ENCODE peak calls at places on chromosomes 6 and 20, in ten cellular contexts. A is psoas muscle; G is neuronal stem cell; T is A549; R is Karpas-422; Y is left ventricle myocardium inferior; F is GM23248; B is CD4-positive, alpha-beta memory T cell; C is lower lobe of right lung; O is K562. U is an unnamed sample.

GRCh38 chr20:45317826-45318225 is 9.7 kb upstream of the MATN4 start:
- DNase-seq in A (no peak), G (no peak), T (no peak), R (no peak), Y (no peak), F (no peak), B (no peak), C (no peak), O (no peak), U (no peak)

GRCh38 chr6:15508363-15509330 is 154.2 kb downstream of the DTNBP1 start:
- DNase-seq in A (no peak), G (no peak), T (no peak), R (no peak), Y (no peak), F (no peak), B (no peak), C (no peak), O (no peak), U (no peak)

GRCh38 chr6:149012040-149012545 is 265.3 kb downstream of the UST start:
- DNase-seq in A (no peak), G (no peak), T (peak; percentile 81), R (no peak), Y (no peak), F (peak; percentile 97), B (no peak), C (no peak), O (no peak), U (no peak)

GRCh38 chr6:86192123-86192522 is 549.4 kb upstream of the SYNCRIP start:
- DNase-seq in A (no peak), G (no peak), T (peak; percentile 37), R (peak; percentile 87), Y (no peak), F (peak; percentile 26), B (no peak), C (no peak), O (peak; percentile 3), U (peak; percentile 14)

GRCh38 chr6:136324981-136325380 is 35.3 kb upstream of the BCLAF1 start:
- DNase-seq in A (no peak), G (no peak), T (no peak), R (no peak), Y (no peak), F (no peak), B (no peak), C (no peak), O (no peak), U (no peak)

GRCh38 chr20:47392015-47392720 is 35.7 kb upstream of the ZMYND8 start:
- DNase-seq in A (no peak), G (no peak), T (peak; percentile 99), R (peak; percentile 93), Y (peak; percentile 17), F (peak; percentile 97), B (no peak), C (no peak), O (peak; percentile 92), U (peak; percentile 40)

GRCh38 chr20:35478804-35479472 is 23.5 kb downstream of the CEP250 start:
- DNase-seq in A (no peak), G (no peak), T (peak; percentile 26), R (peak; percentile 90), Y (no peak), F (no peak), B (no peak), C (no peak), O (peak; percentile 19), U (peak; percentile 22)

GRCh38 chr6:129280719-129281118 is 397.8 kb downstream of the LAMA2 start:
- DNase-seq in A (no peak), G (no peak), T (no peak), R (no peak), Y (no peak), F (no peak), B (peak; percentile 67), C (no peak), O (no peak), U (no peak)

DNA sequence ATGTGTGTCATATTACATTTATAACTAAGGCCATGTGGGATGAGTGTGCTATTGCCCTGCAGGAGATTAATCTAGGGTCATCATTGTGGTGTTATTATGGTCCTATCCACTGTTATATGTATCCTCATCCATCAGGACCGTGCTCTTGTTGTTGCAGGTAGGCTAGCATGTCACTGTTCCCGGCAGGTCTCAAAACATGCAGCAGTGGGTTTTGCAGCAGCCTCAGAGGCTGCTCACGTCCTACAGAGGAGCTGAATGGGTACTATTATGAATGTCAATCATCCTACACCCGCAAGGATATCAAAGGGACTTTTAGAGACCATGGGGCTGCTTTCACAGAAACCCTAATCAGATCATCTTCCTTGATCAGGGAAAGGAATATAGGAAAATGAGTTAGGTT is 318.2 kb downstream of the SAMD5 start:
- DNase-seq in A (no peak), G (no peak), T (no peak), R (no peak), Y (no peak), F (no peak), B (no peak), C (no peak), O (no peak), U (no peak)
- H3K4me1 ChIP-seq in A (no peaks in the 10 kb centered on the region), G (no peaks in the 10 kb centered on the region), T (no peaks in the 10 kb centered on the region), R (no peaks in the 10 kb centered on the region), Y (no peaks in the 10 kb centered on the region), F (no peaks in the 10 kb centered on the region), B (no peaks in the 10 kb centered on the region), C (no peaks in the 10 kb centered on the region), O (no peaks in the 10 kb centered on the region), U (no peaks in the 10 kb centered on the region)

GRCh38 chr20:21515300-21516179 is 1.7 kb upstream of the NKX2-2 start:
- DNase-seq in A (no peak), G (peak; percentile 61), T (no peak), R (no peak), Y (no peak), F (no peak), B (no peak), C (no peak), O (no peak), U (peak; percentile 72)

GRCh38 chr20:21516180-21516567 is 2.3 kb upstream of the NKX2-2 start:
- DNase-seq in A (no peak), G (no peak), T (no peak), R (no peak), Y (no peak), F (no peak), B (no peak), C (no peak), O (no peak), U (no peak)

GRCh38 chr20:21513181-21513663 is 642 bp downstream of the NKX2-2 start:
- DNase-seq in A (no peak), G (no peak), T (no peak), R (no peak), Y (no peak), F (peak; percentile 25), B (no peak), C (peak; percentile 41), O (no peak), U (no peak)

GRCh38 chr20:21513881-21514540 is at the start of gene NKX2-2:
- DNase-seq in A (no peak), G (no peak), T (no peak), R (no peak), Y (no peak), F (no peak), B (no peak), C (no peak), O (no peak), U (peak; percentile 86)

GRCh38 chr20:21514553-21515251 is 838 bp upstream of the NKX2-2 start:
- DNase-seq in A (no peak), G (no peak), T (no peak), R (no peak), Y (no peak), F (no peak), B (no peak), C (peak; percentile 33), O (no peak), U (peak; percentile 90)
- H3K4me3 ChIP-seq in A (peak overlapping the region; percentile 21), G (no peak overlapping the region), T (peak overlapping the region; percentile 49), R (no peak overlapping the region), Y (peak overlapping the region; percentile 56), F (no peak overlapping the region), B (no peak overlapping the region), C (peak overlapping the region; percentile 19), O (no peak overlapping the region), U (peak overlapping the region; percentile 61)

GRCh38 chr6:14276667-14277404 is 159.3 kb downstream of the CD83 start:
- DNase-seq in A (no peak), G (no peak), T (no peak), R (no peak), Y (no peak), F (no peak), B (peak; percentile 72), C (no peak), O (no peak), U (no peak)
- H3K4me1 ChIP-seq in A (peaks cover 5% of the 10 kb centered on the region), G (peaks cover 7% of the 10 kb centered on the region), T (peaks cover 9% of the 10 kb centered on the region), R (no peaks in the 10 kb centered on the region), Y (peaks cover 24% of the 10 kb centered on the region), F (peaks cover 8% of the 10 kb centered on the region), B (peaks cover 40% of the 10 kb centered on the region), C (peaks cover 27% of the 10 kb centered on the region), O (no peaks in the 10 kb centered on the region), U (no peaks in the 10 kb centered on the region)

DNA sequence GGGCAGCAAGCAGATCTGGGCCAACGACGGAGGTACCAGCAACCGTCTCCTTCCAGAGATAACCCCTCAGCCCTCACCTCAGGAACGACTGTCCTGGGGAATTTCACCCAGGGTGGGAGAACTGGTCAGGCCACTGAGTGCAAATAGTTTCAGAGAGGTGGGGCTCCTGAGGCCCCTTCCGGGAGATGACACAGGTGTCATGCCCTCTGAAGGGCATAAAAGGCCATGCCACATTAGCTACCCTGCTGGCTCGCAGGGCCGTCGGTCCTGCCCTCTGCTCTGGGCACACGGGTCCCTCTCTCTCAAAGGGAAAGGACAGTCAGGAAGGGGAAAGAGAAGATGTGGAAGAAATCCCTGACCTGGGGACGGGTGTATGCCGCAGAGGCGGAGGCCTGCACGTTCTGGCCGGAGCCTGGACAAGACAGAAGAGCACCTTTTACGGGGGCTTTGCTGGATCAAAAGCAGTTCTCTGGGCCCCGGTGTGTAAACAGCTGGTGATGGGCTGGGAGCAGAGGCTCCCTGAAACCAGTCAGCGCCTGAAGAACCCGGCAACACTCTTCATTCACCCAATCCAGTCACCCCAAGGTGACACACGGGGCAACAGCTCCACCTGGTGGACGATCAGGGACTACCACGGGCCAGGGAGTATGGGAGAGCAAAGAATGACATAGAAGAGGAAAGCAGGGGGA is 6.4 kb upstream of the TAF8 start:
- DNase-seq in A (peak; percentile 88), G (peak; percentile 91), T (peak; percentile 82), R (peak; percentile 95), Y (peak; percentile 86), F (peak; percentile 85), B (peak; percentile 89), C (peak; percentile 85), O (peak; percentile 95), U (peak; percentile 94)
- H3K4me3 ChIP-seq in A (peak overlapping the region; percentile 25), G (no peak overlapping the region), T (no peak overlapping the region), R (peak overlapping the region; percentile 63), Y (peak overlapping the region; percentile 38), F (no peak overlapping the region), B (no peak overlapping the region), C (peak overlapping the region; percentile 30), O (no peak overlapping the region), U (no peak overlapping the region)

DNA sequence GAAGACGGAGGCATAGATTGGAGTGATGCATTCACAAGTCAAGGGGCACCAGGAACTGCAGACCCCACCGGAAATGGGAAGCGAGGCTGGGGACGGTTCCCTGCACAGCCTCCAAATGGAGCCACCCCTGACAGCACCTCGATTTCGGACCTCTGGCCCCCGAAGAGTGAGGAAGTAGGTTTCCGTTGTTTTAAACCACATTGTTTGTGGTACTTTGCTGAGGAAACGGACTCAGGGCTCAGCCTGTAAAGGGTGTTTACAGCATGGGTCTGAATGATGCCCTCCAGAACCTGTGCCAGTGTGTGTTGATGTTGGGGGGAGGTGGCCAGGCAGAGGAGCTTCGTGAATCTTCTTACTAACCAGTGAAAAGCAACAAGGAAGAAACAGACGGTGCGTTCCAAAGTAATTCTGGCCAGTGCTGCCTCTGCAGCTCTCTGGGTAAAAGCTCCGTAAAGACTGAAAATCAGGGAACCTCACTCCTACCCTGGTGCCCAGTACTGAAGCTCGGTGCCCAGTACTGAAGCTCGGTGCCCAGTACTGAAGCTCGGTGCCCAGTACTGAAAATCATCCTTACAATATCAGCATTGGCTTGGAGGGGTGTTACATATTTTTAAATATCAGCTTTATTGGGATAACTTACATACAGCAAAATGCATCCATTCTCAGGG is 30.1 kb upstream of the CCR6 start:
- DNase-seq in A (no peak), G (no peak), T (no peak), R (no peak), Y (no peak), F (no peak), B (no peak), C (no peak), O (no peak), U (no peak)
- H3K4me1 ChIP-seq in A (no peaks in the 10 kb centered on the region), G (peaks cover 7% of the 10 kb centered on the region), T (no peaks in the 10 kb centered on the region), R (peaks cover 46% of the 10 kb centered on the region), Y (peaks cover 14% of the 10 kb centered on the region), F (no peaks in the 10 kb centered on the region), B (peaks cover 64% of the 10 kb centered on the region), C (no peaks in the 10 kb centered on the region), O (no peaks in the 10 kb centered on the region), U (no peaks in the 10 kb centered on the region)